ENCODE peak calls at places on chromosomes 7 and 10, in six cellular contexts. One of them, this sample, is unnamed.
A peak's percentile ranks its signal among the peaks of the same experiment; 100 is the strongest.

GRCh38 chr7:144812379-144813283 is 23.2 kb downstream of the TPK1 start:
- DNase-seq in NCI-H1417: no peak
- DNase-seq in Peyer's patch: peak; percentile 47
- DNase-seq in fibroblast of lung: no peak
- DNase-seq in stimulated activated CD8-positive, alpha-beta memory T cell treated with anti-CD3 and anti-CD28 coated beads, Interleukin-4, amount 100 ng/mL, for 24 hours: no peak
- DNase-seq in A549: no peak
- DNase-seq in this sample: peak; percentile 13

GRCh38 chr10:29634764-29635625 is at the start of gene SVIL:
- DNase-seq in NCI-H1417: peak; percentile 76
- DNase-seq in Peyer's patch: no peak
- DNase-seq in fibroblast of lung: peak; percentile 80
- DNase-seq in stimulated activated CD8-positive, alpha-beta memory T cell treated with anti-CD3 and anti-CD28 coated beads, Interleukin-4, amount 100 ng/mL, for 24 hours: no peak
- DNase-seq in A549: no peak
- DNase-seq in this sample: no peak

GRCh38 chr10:114550756-114551290 is 107.3 kb downstream of the ABLIM1 start:
- DNase-seq in NCI-H1417: peak; percentile 44
- DNase-seq in Peyer's patch: no peak
- DNase-seq in fibroblast of lung: peak; percentile 66
- DNase-seq in stimulated activated CD8-positive, alpha-beta memory T cell treated with anti-CD3 and anti-CD28 coated beads, Interleukin-4, amount 100 ng/mL, for 24 hours: no peak
- DNase-seq in A549: peak; percentile 9
- DNase-seq in this sample: peak; percentile 70

GRCh38 chr10:121772406-121772805 is 155.4 kb downstream of the ATE1 start:
- DNase-seq in NCI-H1417: no peak
- DNase-seq in Peyer's patch: no peak
- DNase-seq in fibroblast of lung: no peak
- DNase-seq in stimulated activated CD8-positive, alpha-beta memory T cell treated with anti-CD3 and anti-CD28 coated beads, Interleukin-4, amount 100 ng/mL, for 24 hours: no peak
- DNase-seq in A549: no peak
- DNase-seq in this sample: no peak

GRCh38 chr10:110141185-110141584 is 66.2 kb upstream of the MXI1 start:
- DNase-seq in NCI-H1417: no peak
- DNase-seq in Peyer's patch: no peak
- DNase-seq in fibroblast of lung: no peak
- DNase-seq in stimulated activated CD8-positive, alpha-beta memory T cell treated with anti-CD3 and anti-CD28 coated beads, Interleukin-4, amount 100 ng/mL, for 24 hours: no peak
- DNase-seq in A549: no peak
- DNase-seq in this sample: no peak

GRCh38 chr10:111085690-111086353 is 9.0 kb downstream of the ADRA2A start:
- DNase-seq in NCI-H1417: peak; percentile 6
- DNase-seq in Peyer's patch: no peak
- DNase-seq in fibroblast of lung: no peak
- DNase-seq in stimulated activated CD8-positive, alpha-beta memory T cell treated with anti-CD3 and anti-CD28 coated beads, Interleukin-4, amount 100 ng/mL, for 24 hours: no peak
- DNase-seq in A549: no peak
- DNase-seq in this sample: no peak

GRCh38 chr7:83689855-83690254 is 40.9 kb upstream of the SEMA3E start:
- DNase-seq in NCI-H1417: no peak
- DNase-seq in Peyer's patch: no peak
- DNase-seq in fibroblast of lung: no peak
- DNase-seq in stimulated activated CD8-positive, alpha-beta memory T cell treated with anti-CD3 and anti-CD28 coated beads, Interleukin-4, amount 100 ng/mL, for 24 hours: no peak
- DNase-seq in A549: no peak
- DNase-seq in this sample: no peak

GRCh38 chr7:80740778-80741545 is 102.5 kb downstream of the CD36 start:
- DNase-seq in NCI-H1417: no peak
- DNase-seq in Peyer's patch: no peak
- DNase-seq in fibroblast of lung: peak; percentile 51
- DNase-seq in stimulated activated CD8-positive, alpha-beta memory T cell treated with anti-CD3 and anti-CD28 coated beads, Interleukin-4, amount 100 ng/mL, for 24 hours: no peak
- DNase-seq in A549: no peak
- DNase-seq in this sample: no peak

GRCh38 chr7:21912305-21912704 is 33.4 kb downstream of the CDCA7L start:
- DNase-seq in NCI-H1417: no peak
- DNase-seq in Peyer's patch: no peak
- DNase-seq in fibroblast of lung: peak; percentile 46
- DNase-seq in stimulated activated CD8-positive, alpha-beta memory T cell treated with anti-CD3 and anti-CD28 coated beads, Interleukin-4, amount 100 ng/mL, for 24 hours: no peak
- DNase-seq in A549: no peak
- DNase-seq in this sample: no peak

GRCh38 chr7:129188372-129188891 is at the start of gene SMO:
- DNase-seq in NCI-H1417: no peak
- DNase-seq in Peyer's patch: no peak
- DNase-seq in fibroblast of lung: peak; percentile 42
- DNase-seq in stimulated activated CD8-positive, alpha-beta memory T cell treated with anti-CD3 and anti-CD28 coated beads, Interleukin-4, amount 100 ng/mL, for 24 hours: no peak
- DNase-seq in A549: peak; percentile 53
- DNase-seq in this sample: peak; percentile 44

GRCh38 chr7:134420509-134421125 is 38.3 kb downstream of the AKR1B1 start:
- DNase-seq in NCI-H1417: peak; percentile 62
- DNase-seq in Peyer's patch: no peak
- DNase-seq in fibroblast of lung: peak; percentile 69
- DNase-seq in stimulated activated CD8-positive, alpha-beta memory T cell treated with anti-CD3 and anti-CD28 coated beads, Interleukin-4, amount 100 ng/mL, for 24 hours: no peak
- DNase-seq in A549: peak; percentile 92
- DNase-seq in this sample: peak; percentile 71

GRCh38 chr7:128405345-128406146 is 4.2 kb downstream of the IMPDH1 start:
- DNase-seq in NCI-H1417: peak; percentile 38
- DNase-seq in Peyer's patch: peak; percentile 52
- DNase-seq in fibroblast of lung: peak; percentile 18
- DNase-seq in stimulated activated CD8-positive, alpha-beta memory T cell treated with anti-CD3 and anti-CD28 coated beads, Interleukin-4, amount 100 ng/mL, for 24 hours: peak; percentile 51
- DNase-seq in A549: no peak
- DNase-seq in this sample: peak; percentile 85

GRCh38 chr10:71079761-71080380 is 132.5 kb upstream of the UNC5B start:
- DNase-seq in NCI-H1417: no peak
- DNase-seq in Peyer's patch: no peak
- DNase-seq in fibroblast of lung: no peak
- DNase-seq in stimulated activated CD8-positive, alpha-beta memory T cell treated with anti-CD3 and anti-CD28 coated beads, Interleukin-4, amount 100 ng/mL, for 24 hours: no peak
- DNase-seq in A549: no peak
- DNase-seq in this sample: no peak

GRCh38 chr7:44735403-44736165 is 13.1 kb upstream of the ZMIZ2 start:
- DNase-seq in NCI-H1417: no peak
- DNase-seq in Peyer's patch: no peak
- DNase-seq in fibroblast of lung: peak; percentile 95
- DNase-seq in stimulated activated CD8-positive, alpha-beta memory T cell treated with anti-CD3 and anti-CD28 coated beads, Interleukin-4, amount 100 ng/mL, for 24 hours: no peak
- DNase-seq in A549: peak; percentile 65
- DNase-seq in this sample: no peak

GRCh38 chr10:126387931-126388911 is at the start of gene ADAM12:
- DNase-seq in NCI-H1417: no peak
- DNase-seq in Peyer's patch: no peak
- DNase-seq in fibroblast of lung: peak; percentile 73
- DNase-seq in stimulated activated CD8-positive, alpha-beta memory T cell treated with anti-CD3 and anti-CD28 coated beads, Interleukin-4, amount 100 ng/mL, for 24 hours: no peak
- DNase-seq in A549: peak; percentile 18
- DNase-seq in this sample: peak; percentile 41

GRCh38 chr10:79239275-79239779 is 107.9 kb upstream of the PPIF start:
- DNase-seq in NCI-H1417: no peak
- DNase-seq in Peyer's patch: no peak
- DNase-seq in fibroblast of lung: peak; percentile 42
- DNase-seq in stimulated activated CD8-positive, alpha-beta memory T cell treated with anti-CD3 and anti-CD28 coated beads, Interleukin-4, amount 100 ng/mL, for 24 hours: no peak
- DNase-seq in A549: no peak
- DNase-seq in this sample: no peak

GRCh38 chr7:6248581-6248980 is 23.8 kb downstream of the CYTH3 start:
- DNase-seq in NCI-H1417: no peak
- DNase-seq in Peyer's patch: no peak
- DNase-seq in fibroblast of lung: peak; percentile 78
- DNase-seq in stimulated activated CD8-positive, alpha-beta memory T cell treated with anti-CD3 and anti-CD28 coated beads, Interleukin-4, amount 100 ng/mL, for 24 hours: no peak
- DNase-seq in A549: no peak
- DNase-seq in this sample: no peak

GRCh38 chr10:100561005-100561404 is 25.3 kb downstream of the HIF1AN start:
- DNase-seq in NCI-H1417: no peak
- DNase-seq in Peyer's patch: no peak
- DNase-seq in fibroblast of lung: no peak
- DNase-seq in stimulated activated CD8-positive, alpha-beta memory T cell treated with anti-CD3 and anti-CD28 coated beads, Interleukin-4, amount 100 ng/mL, for 24 hours: no peak
- DNase-seq in A549: no peak
- DNase-seq in this sample: no peak

GRCh38 chr10:12193193-12193592 is 2.5 kb downstream of the NUDT5 start:
- DNase-seq in NCI-H1417: no peak
- DNase-seq in Peyer's patch: no peak
- DNase-seq in fibroblast of lung: peak; percentile 68
- DNase-seq in stimulated activated CD8-positive, alpha-beta memory T cell treated with anti-CD3 and anti-CD28 coated beads, Interleukin-4, amount 100 ng/mL, for 24 hours: no peak
- DNase-seq in A549: no peak
- DNase-seq in this sample: no peak

GRCh38 chr7:21722371-21722770 is 179.5 kb downstream of the DNAH11 start:
- DNase-seq in NCI-H1417: no peak
- DNase-seq in Peyer's patch: no peak
- DNase-seq in fibroblast of lung: no peak
- DNase-seq in stimulated activated CD8-positive, alpha-beta memory T cell treated with anti-CD3 and anti-CD28 coated beads, Interleukin-4, amount 100 ng/mL, for 24 hours: no peak
- DNase-seq in A549: no peak
- DNase-seq in this sample: no peak

GRCh38 chr7:40808409-40808942 is 673.7 kb downstream of the SUGCT start:
- DNase-seq in NCI-H1417: no peak
- DNase-seq in Peyer's patch: no peak
- DNase-seq in fibroblast of lung: peak; percentile 85
- DNase-seq in stimulated activated CD8-positive, alpha-beta memory T cell treated with anti-CD3 and anti-CD28 coated beads, Interleukin-4, amount 100 ng/mL, for 24 hours: no peak
- DNase-seq in A549: no peak
- DNase-seq in this sample: no peak

GRCh38 chr10:122018951-122019413 is 30.0 kb downstream of the TACC2 start:
- DNase-seq in NCI-H1417: no peak
- DNase-seq in Peyer's patch: no peak
- DNase-seq in fibroblast of lung: no peak
- DNase-seq in stimulated activated CD8-positive, alpha-beta memory T cell treated with anti-CD3 and anti-CD28 coated beads, Interleukin-4, amount 100 ng/mL, for 24 hours: no peak
- DNase-seq in A549: no peak
- DNase-seq in this sample: peak; percentile 46

GRCh38 chr7:134593530-134594392 is 44.9 kb downstream of the AKR1B15 start:
- DNase-seq in NCI-H1417: no peak
- DNase-seq in Peyer's patch: no peak
- DNase-seq in fibroblast of lung: peak; percentile 95
- DNase-seq in stimulated activated CD8-positive, alpha-beta memory T cell treated with anti-CD3 and anti-CD28 coated beads, Interleukin-4, amount 100 ng/mL, for 24 hours: no peak
- DNase-seq in A549: peak; percentile 63
- DNase-seq in this sample: no peak

GRCh38 chr7:127587663-127588018 is 570 bp upstream of the ARF5 start:
- DNase-seq in NCI-H1417: no peak
- DNase-seq in Peyer's patch: no peak
- DNase-seq in fibroblast of lung: no peak
- DNase-seq in stimulated activated CD8-positive, alpha-beta memory T cell treated with anti-CD3 and anti-CD28 coated beads, Interleukin-4, amount 100 ng/mL, for 24 hours: no peak
- DNase-seq in A549: no peak
- DNase-seq in this sample: no peak

GRCh38 chr7:832292-832967 is at the start of gene SUN1:
- DNase-seq in NCI-H1417: no peak
- DNase-seq in Peyer's patch: peak; percentile 28
- DNase-seq in fibroblast of lung: peak; percentile 63
- DNase-seq in stimulated activated CD8-positive, alpha-beta memory T cell treated with anti-CD3 and anti-CD28 coated beads, Interleukin-4, amount 100 ng/mL, for 24 hours: peak; percentile 37
- DNase-seq in A549: peak; percentile 79
- DNase-seq in this sample: no peak

GRCh38 chr7:77982926-77983550 is 184.5 kb downstream of the PHTF2 start:
- DNase-seq in NCI-H1417: no peak
- DNase-seq in Peyer's patch: no peak
- DNase-seq in fibroblast of lung: no peak
- DNase-seq in stimulated activated CD8-positive, alpha-beta memory T cell treated with anti-CD3 and anti-CD28 coated beads, Interleukin-4, amount 100 ng/mL, for 24 hours: no peak
- DNase-seq in A549: no peak
- DNase-seq in this sample: no peak

GRCh38 chr10:4663162-4663992 is 162.6 kb upstream of the AKR1E2 start:
- DNase-seq in NCI-H1417: peak; percentile 89
- DNase-seq in Peyer's patch: no peak
- DNase-seq in fibroblast of lung: peak; percentile 99
- DNase-seq in stimulated activated CD8-positive, alpha-beta memory T cell treated with anti-CD3 and anti-CD28 coated beads, Interleukin-4, amount 100 ng/mL, for 24 hours: no peak
- DNase-seq in A549: peak; percentile 85
- DNase-seq in this sample: peak; percentile 76

GRCh38 chr7:107966701-107967100 is 36.3 kb downstream of the LAMB1 start:
- DNase-seq in NCI-H1417: no peak
- DNase-seq in Peyer's patch: no peak
- DNase-seq in fibroblast of lung: peak; percentile 58
- DNase-seq in stimulated activated CD8-positive, alpha-beta memory T cell treated with anti-CD3 and anti-CD28 coated beads, Interleukin-4, amount 100 ng/mL, for 24 hours: no peak
- DNase-seq in A549: no peak
- DNase-seq in this sample: peak; percentile 20

GRCh38 chr10:119370046-119370770 is 162.8 kb downstream of the GRK5 start:
- DNase-seq in NCI-H1417: no peak
- DNase-seq in Peyer's patch: no peak
- DNase-seq in fibroblast of lung: peak; percentile 93
- DNase-seq in stimulated activated CD8-positive, alpha-beta memory T cell treated with anti-CD3 and anti-CD28 coated beads, Interleukin-4, amount 100 ng/mL, for 24 hours: no peak
- DNase-seq in A549: no peak
- DNase-seq in this sample: no peak

GRCh38 chr7:12458520-12459131 is 55.0 kb upstream of the VWDE start:
- DNase-seq in NCI-H1417: peak; percentile 51
- DNase-seq in Peyer's patch: no peak
- DNase-seq in fibroblast of lung: peak; percentile 59
- DNase-seq in stimulated activated CD8-positive, alpha-beta memory T cell treated with anti-CD3 and anti-CD28 coated beads, Interleukin-4, amount 100 ng/mL, for 24 hours: no peak
- DNase-seq in A549: peak; percentile 43
- DNase-seq in this sample: peak; percentile 77

GRCh38 chr7:15839415-15840100 is 153.1 kb upstream of the MEOX2 start:
- DNase-seq in NCI-H1417: peak; percentile 3
- DNase-seq in Peyer's patch: no peak
- DNase-seq in fibroblast of lung: peak; percentile 39
- DNase-seq in stimulated activated CD8-positive, alpha-beta memory T cell treated with anti-CD3 and anti-CD28 coated beads, Interleukin-4, amount 100 ng/mL, for 24 hours: no peak
- DNase-seq in A549: no peak
- DNase-seq in this sample: peak; percentile 26